ENCODE peak calls at places on chromosome 10, in eight cellular contexts. One of them, this sample, is unnamed.

GRCh38 chr10:119333146-119333792 is 125.9 kb downstream of the GRK5 start:
- DNase-seq in RWPE1: no peak
- DNase-seq in T follicular helper cell: no peak
- DNase-seq in cardiac muscle cell: no peak
- DNase-seq in bronchial epithelial cell: peak
- DNase-seq in amniotic epithelial cell: peak
- DNase-seq in T-helper 2 cell: no peak
- DNase-seq in mucosa of descending colon: no peak
- DNase-seq in this sample: no peak

GRCh38 chr10:101214446-101215396 is 14.5 kb downstream of the LBX1 start:
- DNase-seq in T-helper 2 cell: peak
- DNase-seq in RWPE1: peak
- DNase-seq in T follicular helper cell: peak
- DNase-seq in mucosa of descending colon: peak
- DNase-seq in cardiac muscle cell: peak
- DNase-seq in bronchial epithelial cell: peak
- DNase-seq in amniotic epithelial cell: no peak
- DNase-seq in this sample: peak

GRCh38 chr10:22550732-22551131 is 163.6 kb downstream of the PIP4K2A start:
- DNase-seq in RWPE1: peak
- DNase-seq in T-helper 2 cell: peak
- DNase-seq in mucosa of descending colon: peak
- DNase-seq in bronchial epithelial cell: peak
- DNase-seq in T follicular helper cell: peak
- DNase-seq in amniotic epithelial cell: peak
- DNase-seq in cardiac muscle cell: peak
- DNase-seq in this sample: peak

GRCh38 chr10:122494833-122495232 is 33.5 kb downstream of the HTRA1 start:
- DNase-seq in T follicular helper cell: no peak
- DNase-seq in cardiac muscle cell: peak
- DNase-seq in bronchial epithelial cell: peak
- DNase-seq in RWPE1: peak
- DNase-seq in mucosa of descending colon: no peak
- DNase-seq in T-helper 2 cell: no peak
- DNase-seq in amniotic epithelial cell: peak
- DNase-seq in this sample: no peak

GRCh38 chr10:132904169-132904813 is 38.1 kb downstream of the CFAP46 start:
- DNase-seq in cardiac muscle cell: peak
- DNase-seq in T-helper 2 cell: no peak
- DNase-seq in mucosa of descending colon: peak
- DNase-seq in amniotic epithelial cell: peak
- DNase-seq in bronchial epithelial cell: no peak
- DNase-seq in T follicular helper cell: no peak
- DNase-seq in RWPE1: peak
- DNase-seq in this sample: no peak

GRCh38 chr10:132366499-132366898 is 30.5 kb upstream of the PWWP2B start:
- DNase-seq in cardiac muscle cell: no peak
- DNase-seq in bronchial epithelial cell: no peak
- DNase-seq in mucosa of descending colon: no peak
- DNase-seq in T-helper 2 cell: no peak
- DNase-seq in T follicular helper cell: no peak
- DNase-seq in amniotic epithelial cell: no peak
- DNase-seq in RWPE1: no peak
- DNase-seq in this sample: no peak

GRCh38 chr10:598415-599170 is 90.9 kb downstream of the DIP2C start:
- DNase-seq in RWPE1: no peak
- DNase-seq in mucosa of descending colon: no peak
- DNase-seq in bronchial epithelial cell: no peak
- DNase-seq in amniotic epithelial cell: peak
- DNase-seq in cardiac muscle cell: peak
- DNase-seq in T-helper 2 cell: no peak
- DNase-seq in T follicular helper cell: no peak
- DNase-seq in this sample: no peak

GRCh38 chr10:17663450-17663849 is 19.5 kb downstream of the STAM start:
- DNase-seq in bronchial epithelial cell: no peak
- DNase-seq in RWPE1: no peak
- DNase-seq in T-helper 2 cell: no peak
- DNase-seq in amniotic epithelial cell: no peak
- DNase-seq in T follicular helper cell: no peak
- DNase-seq in cardiac muscle cell: no peak
- DNase-seq in mucosa of descending colon: no peak
- DNase-seq in this sample: no peak